ENCODE peak calls at places on chromosomes 2 and 18, in six cellular contexts. One of them, this sample, is unnamed.

GRCh38 chr18:56637897-56638231 is 528 bp downstream of the TXNL1 start:
- DNase-seq in cardiac septum: no peak
- DNase-seq in EL: peak; percentile 15
- DNase-seq in germinal center: no peak
- DNase-seq in HT1080: no peak
- DNase-seq in GM12865: no peak
- DNase-seq in this sample: no peak

GRCh38 chr18:79941473-79942119 is 9.9 kb downstream of the SLC66A2 start:
- DNase-seq in cardiac septum: peak; percentile 62
- DNase-seq in EL: no peak
- DNase-seq in germinal center: no peak
- DNase-seq in HT1080: no peak
- DNase-seq in GM12865: no peak
- DNase-seq in this sample: no peak

GRCh38 chr18:59994357-59994756 is 94.6 kb downstream of the PMAIP1 start:
- DNase-seq in cardiac septum: no peak
- DNase-seq in EL: peak; percentile 15
- DNase-seq in germinal center: peak; percentile 23
- DNase-seq in HT1080: no peak
- DNase-seq in GM12865: peak; percentile 56
- DNase-seq in this sample: peak; percentile 17

GRCh38 chr2:45069711-45070664 is 60.7 kb upstream of the SIX2 start:
- DNase-seq in cardiac septum: no peak
- DNase-seq in EL: no peak
- DNase-seq in germinal center: no peak
- DNase-seq in HT1080: no peak
- DNase-seq in GM12865: no peak
- DNase-seq in this sample: peak; percentile 6

GRCh38 chr2:47262657-47263056 is 107.5 kb upstream of the STPG4 start:
- DNase-seq in cardiac septum: no peak
- DNase-seq in EL: no peak
- DNase-seq in germinal center: no peak
- DNase-seq in HT1080: no peak
- DNase-seq in GM12865: no peak
- DNase-seq in this sample: no peak

GRCh38 chr2:85851253-85851955 is 37.4 kb downstream of the ST3GAL5 start:
- DNase-seq in cardiac septum: no peak
- DNase-seq in EL: peak; percentile 78
- DNase-seq in germinal center: no peak
- DNase-seq in HT1080: no peak
- DNase-seq in GM12865: peak; percentile 42
- DNase-seq in this sample: peak; percentile 22

GRCh38 chr2:45173513-45173912 is 164.3 kb upstream of the SIX2 start:
- DNase-seq in cardiac septum: no peak
- DNase-seq in EL: peak; percentile 94
- DNase-seq in germinal center: no peak
- DNase-seq in HT1080: peak; percentile 96
- DNase-seq in GM12865: peak; percentile 18
- DNase-seq in this sample: peak; percentile 95

GRCh38 chr18:2303517-2304238 is 267.6 kb downstream of the METTL4 start:
- DNase-seq in cardiac septum: no peak
- DNase-seq in EL: peak; percentile 64
- DNase-seq in germinal center: no peak
- DNase-seq in HT1080: peak; percentile 54
- DNase-seq in GM12865: no peak
- DNase-seq in this sample: peak; percentile 81

GRCh38 chr2:60553496-60553991 is at the start of gene BCL11A:
- DNase-seq in cardiac septum: peak; percentile 88
- DNase-seq in EL: peak; percentile 80
- DNase-seq in germinal center: no peak
- DNase-seq in HT1080: peak; percentile 95
- DNase-seq in GM12865: peak; percentile 61
- DNase-seq in this sample: peak; percentile 69

GRCh38 chr2:217954971-217955740 is 47.6 kb downstream of the TNS1 start:
- DNase-seq in cardiac septum: peak; percentile 74
- DNase-seq in EL: no peak
- DNase-seq in germinal center: no peak
- DNase-seq in HT1080: no peak
- DNase-seq in GM12865: no peak
- DNase-seq in this sample: no peak

GRCh38 chr18:75221902-75222301 is 11.3 kb downstream of the TSHZ1 start:
- DNase-seq in cardiac septum: no peak
- DNase-seq in EL: peak; percentile 50
- DNase-seq in germinal center: no peak
- DNase-seq in HT1080: no peak
- DNase-seq in GM12865: no peak
- DNase-seq in this sample: no peak

GRCh38 chr2:67713376-67713775 is 316.2 kb downstream of the ETAA1 start:
- DNase-seq in cardiac septum: no peak
- DNase-seq in EL: no peak
- DNase-seq in germinal center: no peak
- DNase-seq in HT1080: no peak
- DNase-seq in GM12865: no peak
- DNase-seq in this sample: no peak

GRCh38 chr2:53445376-53446072 is 322.1 kb upstream of the CHAC2 start:
- DNase-seq in cardiac septum: no peak
- DNase-seq in EL: peak; percentile 53
- DNase-seq in germinal center: no peak
- DNase-seq in HT1080: peak; percentile 61
- DNase-seq in GM12865: no peak
- DNase-seq in this sample: peak; percentile 21

GRCh38 chr2:176582990-176583481 is 313.8 kb downstream of the MTX2 start:
- DNase-seq in cardiac septum: no peak
- DNase-seq in EL: peak; percentile 91
- DNase-seq in germinal center: no peak
- DNase-seq in HT1080: peak; percentile 96
- DNase-seq in GM12865: no peak
- DNase-seq in this sample: peak; percentile 99

GRCh38 chr18:79333046-79333445 is 62.7 kb upstream of the NFATC1 start:
- DNase-seq in cardiac septum: no peak
- DNase-seq in EL: no peak
- DNase-seq in germinal center: no peak
- DNase-seq in HT1080: no peak
- DNase-seq in GM12865: no peak
- DNase-seq in this sample: no peak

GRCh38 chr2:127657232-127657595 is 11.3 kb downstream of the GPR17 start:
- DNase-seq in cardiac septum: no peak
- DNase-seq in EL: no peak
- DNase-seq in germinal center: no peak
- DNase-seq in HT1080: no peak
- DNase-seq in GM12865: no peak
- DNase-seq in this sample: no peak